ENCODE peak calls at places on chromosomes 16 and 17, in seven cellular contexts. K is neural progenitor cell, B is fibroblast of lung, F is H9, I is H1, D is HCT116, H is GM23338. L is an unnamed sample.

GRCh38 chr17:57999496-58000017 is 7.5 kb downstream of the SRSF1 start:
- DNase-seq in K (peak), B (peak), F (no peak), I (no peak), D (peak), H (peak), L (peak)

GRCh38 chr16:85148959-85149358 is 36.7 kb upstream of the CIBAR2 start:
- DNase-seq in K (no peak), B (peak), F (no peak), I (no peak), D (no peak), H (no peak), L (no peak)

GRCh38 chr16:88298882-88299745 is 83.6 kb upstream of the ZNF469 start:
- DNase-seq in K (no peak), B (peak), F (no peak), I (no peak), D (no peak), H (no peak), L (no peak)

GRCh38 chr16:78503501-78504110 is 404.2 kb downstream of the WWOX start:
- DNase-seq in K (peak), B (peak), F (no peak), I (no peak), D (peak), H (peak), L (peak)

GRCh38 chr17:63827801-63828221 is 348 bp upstream of the FTSJ3 start:
- DNase-seq in K (no peak), B (no peak), F (no peak), I (no peak), D (no peak), H (no peak), L (no peak)

GRCh38 chr16:80142276-80142675 is 398.5 kb upstream of the DYNLRB2 start:
- DNase-seq in K (no peak), B (no peak), F (no peak), I (no peak), D (no peak), H (no peak), L (no peak)

GRCh38 chr16:73254983-73255382 is 207.1 kb upstream of the ZFHX3 start:
- DNase-seq in K (no peak), B (no peak), F (no peak), I (no peak), D (no peak), H (no peak), L (no peak)

GRCh38 chr16:8055761-8056160 is 534.5 kb downstream of the TMEM114 start:
- DNase-seq in K (no peak), B (no peak), F (no peak), I (no peak), D (no peak), H (no peak), L (no peak)

GRCh38 chr17:72501404-72502110 is 380.7 kb downstream of the SOX9 start:
- DNase-seq in K (no peak), B (peak), F (no peak), I (no peak), D (no peak), H (no peak), L (no peak)

GRCh38 chr17:77864234-77865108 is 94.0 kb upstream of the TNRC6C start:
- DNase-seq in K (no peak), B (no peak), F (no peak), I (no peak), D (no peak), H (no peak), L (no peak)

GRCh38 chr16:85639529-85640253 is 26.6 kb downstream of the GSE1 start:
- DNase-seq in K (no peak), B (no peak), F (no peak), I (no peak), D (no peak), H (no peak), L (no peak)

GRCh38 chr17:67030641-67031040 is 13.7 kb upstream of the CACNG1 start:
- DNase-seq in K (no peak), B (no peak), F (no peak), I (no peak), D (no peak), H (no peak), L (no peak)

GRCh38 chr16:49543315-49543946 is 169.8 kb downstream of the C16orf78 start:
- DNase-seq in K (peak), B (no peak), F (no peak), I (no peak), D (no peak), H (peak), L (no peak)

GRCh38 chr17:56870163-56870651 is 36.3 kb downstream of the DGKE start:
- DNase-seq in K (no peak), B (no peak), F (no peak), I (no peak), D (no peak), H (no peak), L (no peak)

GRCh38 chr17:1227917-1228751 is 42.1 kb upstream of the BHLHA9 start:
- DNase-seq in K (peak), B (no peak), F (peak), I (no peak), D (no peak), H (peak), L (peak)

GRCh38 chr16:11056989-11057645 is 112.8 kb downstream of the CLEC16A start:
- DNase-seq in K (no peak), B (no peak), F (no peak), I (no peak), D (no peak), H (no peak), L (no peak)

GRCh38 chr17:70297397-70297796 is 128.1 kb downstream of the KCNJ2 start:
- DNase-seq in K (no peak), B (no peak), F (no peak), I (no peak), D (no peak), H (no peak), L (no peak)

GRCh38 chr16:9225527-9226316 is 134.3 kb downstream of the HAPSTR1 start:
- DNase-seq in K (peak), B (no peak), F (peak), I (no peak), D (peak), H (peak), L (peak)

GRCh38 chr16:20397468-20398074 is 7.0 kb downstream of the PDILT start:
- DNase-seq in K (no peak), B (no peak), F (no peak), I (no peak), D (no peak), H (no peak), L (no peak)

GRCh38 chr16:67150058-67150832 is 553 bp downstream of the B3GNT9 start:
- DNase-seq in K (peak), B (peak), F (peak), I (no peak), D (no peak), H (peak), L (peak)

GRCh38 chr16:69089091-69089912 is 16.2 kb upstream of the HAS3 start:
- DNase-seq in K (peak), B (peak), F (peak), I (no peak), D (no peak), H (peak), L (peak)

GRCh38 chr16:76650579-76650978 is 373.4 kb downstream of the CNTNAP4 start:
- DNase-seq in K (no peak), B (no peak), F (no peak), I (no peak), D (no peak), H (no peak), L (no peak)

GRCh38 chr17:81651692-81652091 is 4.7 kb downstream of the PDE6G start:
- DNase-seq in K (no peak), B (peak), F (peak), I (no peak), D (no peak), H (no peak), L (no peak)

GRCh38 chr16:52416888-52417287 is 130.1 kb downstream of the TOX3 start:
- DNase-seq in K (no peak), B (no peak), F (no peak), I (no peak), D (no peak), H (no peak), L (no peak)

GRCh38 chr17:32517982-32518381 is 31.2 kb downstream of the CDK5R1 start:
- DNase-seq in K (no peak), B (no peak), F (no peak), I (no peak), D (no peak), H (no peak), L (no peak)

GRCh38 chr16:24976971-24977672 is 38.0 kb downstream of the ARHGAP17 start:
- DNase-seq in K (no peak), B (no peak), F (peak), I (no peak), D (no peak), H (no peak), L (no peak)

GRCh38 chr16:28990375-28991040 is 5.7 kb downstream of the LAT start:
- DNase-seq in K (no peak), B (no peak), F (no peak), I (no peak), D (no peak), H (no peak), L (no peak)

GRCh38 chr16:66984902-66985311 is 3.5 kb upstream of the CES4A start:
- DNase-seq in K (no peak), B (no peak), F (no peak), I (no peak), D (no peak), H (no peak), L (no peak)

GRCh38 chr16:12050361-12050760 is 73.8 kb downstream of the SNX29 start:
- DNase-seq in K (no peak), B (no peak), F (no peak), I (no peak), D (no peak), H (no peak), L (no peak)

GRCh38 chr16:59487067-59487466 is 753.0 kb upstream of the GOT2 start:
- DNase-seq in K (no peak), B (no peak), F (no peak), I (no peak), D (no peak), H (no peak), L (no peak)

GRCh38 chr17:1626333-1626732 is 2.3 kb downstream of the SLC43A2 start:
- DNase-seq in K (peak), B (no peak), F (no peak), I (no peak), D (no peak), H (no peak), L (peak)

GRCh38 chr17:41211845-41212466 is 14.5 kb upstream of the KRTAP9-2 start:
- DNase-seq in K (no peak), B (peak), F (no peak), I (no peak), D (peak), H (no peak), L (no peak)

GRCh38 chr17:19753661-19754463 is 5.8 kb upstream of the ALDH3A1 start:
- DNase-seq in K (peak), B (no peak), F (no peak), I (no peak), D (peak), H (peak), L (no peak)

GRCh38 chr17:35879748-35880654 is at the start of gene CCL5:
- DNase-seq in K (no peak), B (no peak), F (no peak), I (no peak), D (no peak), H (no peak), L (no peak)

GRCh38 chr17:9427460-9428315 is 147.9 kb downstream of the STX8 start:
- DNase-seq in K (no peak), B (no peak), F (no peak), I (no peak), D (no peak), H (no peak), L (no peak)

GRCh38 chr17:48247038-48247437 is 139.5 kb downstream of the SNX11 start:
- DNase-seq in K (no peak), B (no peak), F (no peak), I (no peak), D (no peak), H (no peak), L (no peak)

GRCh38 chr16:85557976-85558589 is 55.0 kb upstream of the GSE1 start:
- DNase-seq in K (no peak), B (no peak), F (no peak), I (no peak), D (no peak), H (peak), L (peak)

GRCh38 chr17:27547301-27547683 is 83.7 kb upstream of the LGALS9 start:
- DNase-seq in K (no peak), B (no peak), F (no peak), I (no peak), D (no peak), H (no peak), L (no peak)

GRCh38 chr17:17845046-17845775 is 8.4 kb upstream of the SREBF1 start:
- DNase-seq in K (no peak), B (no peak), F (no peak), I (no peak), D (no peak), H (no peak), L (no peak)

GRCh38 chr17:44941712-44942331 is 5.8 kb downstream of the KIF18B start:
- DNase-seq in K (no peak), B (no peak), F (peak), I (no peak), D (no peak), H (no peak), L (no peak)
- TF ChIP-seq CTCF in K (no peak), B (no peak), F (no peak), I (no peak), D (no peak), H (no peak), L (no peak)

DNA sequence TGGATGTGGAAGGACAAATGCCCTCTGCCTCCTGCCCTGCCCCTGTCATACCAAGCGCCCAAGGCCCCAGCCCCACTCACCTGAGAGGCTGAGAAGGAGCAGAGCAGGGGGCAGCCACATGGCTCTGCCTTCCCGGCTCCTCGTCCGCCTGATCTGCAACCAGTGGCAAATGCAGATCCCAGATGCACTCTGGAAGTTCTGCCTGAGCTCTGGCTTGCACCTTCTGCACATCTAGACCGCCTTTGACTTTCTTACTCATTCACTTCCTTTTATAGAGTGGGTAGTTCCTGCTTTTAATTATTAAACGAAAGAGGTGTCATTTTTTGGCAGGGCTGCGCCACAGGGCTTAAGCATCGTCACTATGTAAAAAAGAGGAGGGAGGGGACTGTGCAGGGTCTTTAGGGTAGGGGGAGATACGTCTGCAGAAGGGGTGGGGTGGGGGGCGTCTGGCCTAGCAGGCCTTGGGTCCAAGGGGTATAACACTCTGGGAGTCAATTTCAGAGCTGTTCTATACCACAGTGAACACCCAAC is at the start of gene CD300LB:
- DNase-seq in K (no peak), B (no peak), F (peak), I (no peak), D (no peak), H (no peak), L (no peak)
- H2AFZ ChIP-seq in K (no peak), B (no peak), F (no peak), I (no peak), D (no peak), H (no peak), L (no peak)

GRCh38 chr16:57741660-57742191 is 6.2 kb downstream of the KATNB1 start:
- DNase-seq in K (no peak), B (no peak), F (peak), I (no peak), D (no peak), H (no peak), L (no peak)

GRCh38 chr16:57742543-57742942 is 7.0 kb downstream of the KATNB1 start:
- DNase-seq in K (no peak), B (no peak), F (no peak), I (no peak), D (no peak), H (no peak), L (no peak)

GRCh38 chr16:57744646-57744903 is 9.0 kb downstream of the KATNB1 start:
- DNase-seq in K (no peak), B (no peak), F (no peak), I (no peak), D (no peak), H (no peak), L (no peak)

GRCh38 chr16:57743886-57744645 is 8.5 kb downstream of the KATNB1 start:
- DNase-seq in K (no peak), B (no peak), F (peak), I (no peak), D (no peak), H (no peak), L (no peak)

DNA sequence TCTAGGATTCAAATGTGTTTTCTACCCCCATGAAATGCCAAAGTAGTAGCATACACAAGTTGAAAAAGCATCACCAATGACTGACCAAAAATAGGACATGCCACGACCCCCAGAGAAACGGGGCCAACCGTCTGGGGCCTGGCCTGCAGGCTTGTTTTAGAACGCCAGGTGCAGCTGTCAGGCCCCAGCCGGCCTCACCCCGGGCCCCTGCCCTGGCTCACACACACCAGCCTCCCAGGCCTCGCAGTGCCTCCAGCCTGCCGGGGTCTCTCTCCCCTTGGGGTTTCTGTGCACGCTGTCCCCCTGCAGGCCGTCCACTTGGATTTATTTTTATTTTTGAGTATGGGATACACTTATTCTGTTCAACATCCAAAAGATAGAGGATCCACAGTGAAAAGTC is 7.9 kb downstream of the KATNB1 start:
- DNase-seq in K (no peak), B (no peak), F (peak), I (no peak), D (no peak), H (no peak), L (no peak)
- TF ChIP-seq CTCF in K (no peak), B (no peak), F (no peak), I (no peak), D (no peak), H (no peak), L (no peak)

GRCh38 chr17:42906772-42907171 is 6.2 kb downstream of the G6PC1 start:
- DNase-seq in K (no peak), B (no peak), F (no peak), I (no peak), D (no peak), H (no peak), L (no peak)
- H2AFZ ChIP-seq in K (no peak), B (no peak), F (no peak), I (no peak), D (no peak), H (peak), L (no peak)

GRCh38 chr16:48526058-48526957 is 83.7 kb downstream of the N4BP1 start:
- DNase-seq in K (peak), B (peak), F (peak), I (peak), D (peak), H (peak), L (peak)
- TF ChIP-seq CTCF in K (peak), B (peak), F (peak), I (peak), D (peak), H (peak), L (peak)

GRCh38 chr17:38877130-38877851 is 7.4 kb downstream of the LASP1 start:
- DNase-seq in K (peak), B (no peak), F (peak), I (no peak), D (no peak), H (peak), L (no peak)
- H2AFZ ChIP-seq in K (no peak), B (no peak), F (no peak), I (no peak), D (no peak), H (no peak), L (no peak)